ENCODE peak calls at places on chromosomes 4 and X, in five cellular contexts. M is activated CD4-positive, alpha-beta T cell treated with anti-CD3 and anti-CD28 coated beads, Interleukin-2, amount 10 ng/mL, durations not matched to agents 7 days and 5 days; R is RWPE1; K is GM06990; N is fibroblast of mammary gland. J is an unnamed sample.

GRCh38 chr4:156193800-156194199 is 240.1 kb upstream of the CTSO start:
- DNase-seq in M (no peak), R (no peak), K (no peak), N (peak), J (no peak)

GRCh38 chr4:127503111-127503510 is 129.6 kb upstream of the INTU start:
- DNase-seq in M (no peak), R (no peak), K (no peak), N (peak), J (no peak)

GRCh38 chr4:26326791-26327190 is 6.0 kb downstream of the RBPJ start:
- DNase-seq in M (no peak), R (no peak), K (no peak), N (peak), J (no peak)

GRCh38 chrX:135688137-135688536 is 25.3 kb upstream of the CT45A1 start:
- DNase-seq in M (peak), R (no peak), K (no peak), N (no peak), J (no peak)

GRCh38 chr4:147309434-147309833 is 171.5 kb upstream of the EDNRA start:
- DNase-seq in M (no peak), R (no peak), K (no peak), N (no peak), J (no peak)

GRCh38 chr4:132071815-132072214 is 1077.3 kb upstream of the PCDH10 start:
- DNase-seq in M (no peak), R (peak), K (no peak), N (peak), J (no peak)

GRCh38 chr4:76105652-76106051 is 31.1 kb downstream of the ART3 start:
- DNase-seq in M (no peak), R (no peak), K (no peak), N (no peak), J (no peak)

GRCh38 chr4:140252144-140252741 is 98.3 kb upstream of the MAML3 start:
- DNase-seq in M (no peak), R (no peak), K (no peak), N (no peak), J (no peak)

GRCh38 chr4:53541577-53542206 is 49.6 kb downstream of the LNX1 start:
- DNase-seq in M (no peak), R (peak), K (no peak), N (peak), J (no peak)

GRCh38 chrX:49129427-49129826 is 5.9 kb upstream of the GPKOW start:
- DNase-seq in M (no peak), R (no peak), K (no peak), N (no peak), J (no peak)

GRCh38 chrX:1581132-1581531 is 10.3 kb upstream of the AKAP17A start:
- DNase-seq in M (peak), R (peak), K (no peak), N (peak), J (peak)

GRCh38 chrX:2370436-2370835 is 130.3 kb downstream of the DHRSX start:
- DNase-seq in M (no peak), R (no peak), K (no peak), N (no peak), J (no peak)

GRCh38 chrX:132957211-132958085 is 981 bp downstream of the HS6ST2 start:
- DNase-seq in M (no peak), R (peak), K (no peak), N (peak), J (no peak)

GRCh38 chrX:11458175-11458574 is 165.0 kb downstream of the AMELX start:
- DNase-seq in M (no peak), R (no peak), K (no peak), N (peak), J (no peak)

GRCh38 chr4:30073001-30073710 is 647.0 kb upstream of the PCDH7 start:
- DNase-seq in M (no peak), R (no peak), K (no peak), N (no peak), J (no peak)

GRCh38 chr4:148445903-148446261 is 3.7 kb upstream of the NR3C2 start:
- DNase-seq in M (no peak), R (no peak), K (no peak), N (no peak), J (no peak)

GRCh38 chr4:82988323-82988832 is 22.2 kb downstream of the LIN54 start:
- DNase-seq in M (no peak), R (no peak), K (no peak), N (peak), J (no peak)

GRCh38 chr4:123350191-123350544 is 46.4 kb upstream of the SPRY1 start:
- DNase-seq in M (no peak), R (peak), K (no peak), N (peak), J (no peak)

GRCh38 chrX:112470551-112470950 is 209.2 kb downstream of the LHFPL1 start:
- DNase-seq in M (no peak), R (no peak), K (no peak), N (no peak), J (no peak)

GRCh38 chr4:176622251-176622968 is 170.3 kb downstream of the VEGFC start:
- DNase-seq in M (no peak), R (no peak), K (no peak), N (peak), J (no peak)

GRCh38 chr4:100450449-100450848 is 67.4 kb downstream of the EMCN start:
- DNase-seq in M (no peak), R (peak), K (no peak), N (peak), J (no peak)

GRCh38 chr4:124265701-124266100 is 446.8 kb downstream of the ANKRD50 start:
- DNase-seq in M (no peak), R (no peak), K (no peak), N (peak), J (no peak)

GRCh38 chr4:171430495-171430894 is 382.7 kb upstream of the GALNTL6 start:
- DNase-seq in M (no peak), R (no peak), K (no peak), N (no peak), J (no peak)